ENCODE peak calls at places on chromosomes 13 and 19, in four cellular contexts. E is H9, Q is mesenchymal stem cell, T is neuronal stem cell. F is an unnamed sample.
A peak's percentile ranks its signal among the peaks of the same experiment; 100 is the strongest.

GRCh38 chr13:104253063-104253680 is 1187.0 kb upstream of the SLC10A2 start:
- DNase-seq in E (no peak), Q (peak; percentile 6), T (no peak), F (no peak)

GRCh38 chr19:35053667-35054293 is 12.3 kb downstream of the HPN start:
- DNase-seq in Q (no peak), T (no peak), E (no peak), F (no peak)

GRCh38 chr19:50534478-50534877 is 20.8 kb upstream of the ASPDH start:
- DNase-seq in T (no peak), E (no peak), Q (no peak), F (no peak)

GRCh38 chr19:5217171-5217570 is 123.4 kb downstream of the PTPRS start:
- DNase-seq in Q (no peak), T (no peak), E (no peak), F (no peak)

GRCh38 chr13:28489975-28490550 is 4.9 kb downstream of the FLT1 start:
- DNase-seq in Q (peak; percentile 53), E (no peak), T (no peak), F (no peak)

GRCh38 chr13:51902776-51903175 is 41.0 kb downstream of the CCDC70 start:
- DNase-seq in T (no peak), E (no peak), Q (no peak), F (no peak)

GRCh38 chr19:4386038-4386782 is 14.1 kb downstream of the SH3GL1 start:
- DNase-seq in E (no peak), Q (no peak), T (no peak), F (no peak)

GRCh38 chr19:46514589-46515289 is 19.1 kb upstream of the PNMA8B start:
- DNase-seq in Q (no peak), T (no peak), E (peak; percentile 46), F (no peak)

GRCh38 chr13:94323746-94324408 is 155.6 kb downstream of the DCT start:
- DNase-seq in Q (no peak), E (no peak), T (no peak), F (no peak)

GRCh38 chr13:42066542-42066941 is 18.1 kb downstream of the DGKH start:
- DNase-seq in Q (peak; percentile 84), E (no peak), T (no peak), F (peak; percentile 94)

DNA sequence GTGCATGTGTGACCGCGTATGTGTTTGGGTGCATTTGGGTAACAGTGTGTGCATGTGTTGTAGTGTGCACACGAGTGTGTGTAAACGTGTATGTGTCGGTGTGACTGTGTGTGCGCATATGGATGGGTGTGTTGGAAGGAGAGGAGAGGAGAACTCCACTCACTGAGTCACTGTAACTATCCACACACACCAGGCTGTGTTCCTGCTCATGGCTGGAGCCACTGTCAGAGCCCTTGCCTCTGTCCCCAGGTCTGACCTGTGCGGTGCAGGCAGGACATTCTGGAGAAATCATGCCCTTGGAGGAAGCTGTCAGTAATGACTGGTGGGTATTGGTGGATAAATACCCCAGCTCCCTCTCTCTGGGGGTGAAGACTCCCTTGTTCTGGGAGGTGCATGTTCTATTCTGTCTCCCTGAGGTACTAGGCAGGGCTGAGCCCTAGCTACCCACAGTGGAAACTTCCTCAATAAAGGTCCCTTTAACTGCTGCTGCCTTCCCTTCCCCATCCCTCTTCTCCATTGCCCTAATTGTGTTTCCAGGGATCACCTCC is 48.4 kb downstream of the CYP4F22 start:
- DNase-seq in T (no peak), Q (no peak), E (no peak), F (no peak)
- H2AFZ ChIP-seq in T (peak overlapping the region; percentile 16), Q (no peak overlapping the region), E (no peak overlapping the region), F (no peak overlapping the region)

GRCh38 chr13:113202912-113203311 is 5.6 kb downstream of the PCID2 start:
- DNase-seq in T (no peak), Q (no peak), E (no peak), F (no peak)

GRCh38 chr13:113203507-113204377 is 4.7 kb downstream of the PCID2 start:
- DNase-seq in E (no peak), Q (peak; percentile 93), T (no peak), F (no peak)

GRCh38 chr13:113207890-113208423 is 512 bp downstream of the PCID2 start:
- DNase-seq in T (peak; percentile 50), Q (peak; percentile 77), E (peak; percentile 47), F (peak; percentile 86)

GRCh38 chr13:113205428-113205931 is 3.0 kb downstream of the PCID2 start:
- DNase-seq in E (no peak), Q (peak; percentile 44), T (no peak), F (no peak)

GRCh38 chr13:113204378-113204734 is 4.1 kb downstream of the PCID2 start:
- DNase-seq in T (no peak), E (no peak), Q (no peak), F (no peak)
- H3K14ac ChIP-seq in T (no peak overlapping the region), E (no peak overlapping the region), Q (no peak overlapping the region), F (no peak overlapping the region)

DNA sequence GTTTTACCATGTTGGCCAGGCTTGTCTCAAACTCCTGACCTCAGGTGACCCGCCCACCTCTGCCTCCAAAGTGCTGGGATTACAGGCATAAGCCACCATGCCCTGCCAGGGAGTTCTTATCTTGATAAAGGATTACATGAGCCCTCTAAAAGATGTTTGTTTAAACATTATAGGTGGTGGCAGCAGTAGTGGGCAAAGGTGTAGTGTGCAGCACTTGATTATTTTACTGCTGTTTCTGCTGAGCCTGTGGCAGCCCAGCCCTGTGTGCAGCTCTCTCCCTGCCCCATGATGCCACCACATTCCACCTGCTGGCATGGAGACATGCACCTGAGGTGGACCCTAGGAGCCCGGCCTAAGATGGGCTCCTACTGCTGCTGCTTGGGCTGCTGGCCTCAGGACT is 54.0 kb downstream of the ZNF429 start:
- DNase-seq in E (no peak), T (no peak), Q (no peak), F (no peak)
- H2AFZ ChIP-seq in E (no peak overlapping the region), T (no peak overlapping the region), Q (no peak overlapping the region), F (no peak overlapping the region)

GRCh38 chr13:30714629-30715028 is 20.7 kb upstream of the ALOX5AP start:
- DNase-seq in E (no peak), T (no peak), Q (no peak), F (peak; percentile 34)

GRCh38 chr13:30715357-30715756 is 20.0 kb upstream of the ALOX5AP start:
- DNase-seq in T (no peak), E (no peak), Q (no peak), F (no peak)

GRCh38 chr13:30711375-30711774 is 24.0 kb upstream of the ALOX5AP start:
- DNase-seq in Q (peak; percentile 97), T (no peak), E (no peak), F (no peak)

GRCh38 chr13:30711837-30712236 is 23.5 kb upstream of the ALOX5AP start:
- DNase-seq in E (no peak), T (no peak), Q (peak; percentile 69), F (no peak)

DNA sequence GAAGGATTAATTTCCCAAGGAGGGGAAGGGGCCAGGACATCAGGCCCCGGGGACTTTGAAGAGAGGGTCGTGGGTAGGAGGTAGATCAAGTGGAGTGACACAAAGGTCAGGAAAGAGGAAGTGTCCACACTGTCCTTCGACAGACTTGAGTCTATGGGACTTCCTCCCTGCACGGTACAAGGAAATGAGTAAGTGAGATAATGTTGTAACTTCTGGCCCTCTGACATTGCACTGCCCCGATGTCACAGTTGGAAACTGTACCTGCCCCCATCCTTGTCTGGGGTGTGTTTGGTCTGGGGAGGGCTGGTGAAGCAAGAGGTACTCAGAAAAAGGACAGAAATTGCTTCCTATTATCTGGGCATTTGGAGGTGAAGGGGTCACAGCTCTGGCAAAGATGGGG is 22.2 kb upstream of the ALOX5AP start:
- DNase-seq in T (no peak), E (no peak), Q (peak; percentile 85), F (peak; percentile 31)
- H3K14ac ChIP-seq in T (no peak overlapping the region), E (no peak overlapping the region), Q (no peak overlapping the region), F (no peak overlapping the region)

GRCh38 chr13:27177852-27178251 is 6.2 kb upstream of the USP12 start:
- DNase-seq in E (peak; percentile 81), T (no peak), Q (no peak), F (peak; percentile 21)
- H2AFZ ChIP-seq in E (peak overlapping the region; percentile 96), T (no peak overlapping the region), Q (no peak overlapping the region), F (no peak overlapping the region)

DNA sequence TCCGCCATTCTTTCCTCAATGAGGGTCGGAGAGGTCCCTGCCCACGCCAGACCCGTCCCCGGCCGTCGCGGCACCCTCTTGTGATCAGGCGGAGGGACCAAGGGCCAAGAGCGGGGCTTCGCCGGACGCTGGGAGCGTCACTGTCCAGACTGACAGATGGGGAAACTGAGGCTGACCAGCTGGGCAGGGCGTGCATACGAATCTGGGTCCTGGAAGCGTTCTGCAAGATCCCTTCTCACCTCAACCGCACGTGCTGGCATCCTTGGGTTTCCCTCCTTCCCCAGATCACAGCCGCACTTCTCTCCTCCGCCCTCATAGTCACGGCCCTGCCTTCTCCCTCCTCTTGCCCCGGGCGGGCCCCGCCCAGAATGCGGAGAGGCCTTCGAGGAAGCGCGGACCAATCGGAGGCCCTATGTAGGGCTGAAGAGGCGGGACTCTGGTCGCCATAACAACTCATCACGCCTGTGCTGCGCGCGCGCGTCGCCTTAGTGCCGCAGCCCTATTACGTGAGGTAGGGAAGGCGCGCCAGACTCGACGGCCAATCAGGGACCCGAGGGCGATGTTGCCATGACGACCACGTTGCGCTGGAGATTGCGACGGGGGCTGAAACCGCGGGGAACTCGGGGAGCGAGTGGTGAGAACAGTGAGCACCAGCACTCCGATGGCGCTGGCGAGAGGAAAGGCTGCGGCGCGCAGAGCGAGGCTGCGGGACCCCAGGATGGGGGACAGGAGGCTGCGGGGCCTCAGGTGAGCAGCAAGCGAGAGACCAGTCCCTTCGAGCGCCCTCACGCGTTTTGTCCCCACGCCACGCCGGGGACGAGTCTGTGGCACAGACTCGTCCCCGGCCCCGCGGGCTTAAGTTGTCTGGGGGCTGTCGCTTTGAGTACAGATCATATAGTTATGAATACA is 5.7 kb downstream of the RNF225 start:
- DNase-seq in T (peak; percentile 99), Q (peak; percentile 99), E (peak; percentile 100), F (peak; percentile 100)
- H3K14ac ChIP-seq in T (peak overlapping the region; percentile 82), Q (no peak overlapping the region), E (no peak overlapping the region), F (peak overlapping the region; percentile 54)

DNA sequence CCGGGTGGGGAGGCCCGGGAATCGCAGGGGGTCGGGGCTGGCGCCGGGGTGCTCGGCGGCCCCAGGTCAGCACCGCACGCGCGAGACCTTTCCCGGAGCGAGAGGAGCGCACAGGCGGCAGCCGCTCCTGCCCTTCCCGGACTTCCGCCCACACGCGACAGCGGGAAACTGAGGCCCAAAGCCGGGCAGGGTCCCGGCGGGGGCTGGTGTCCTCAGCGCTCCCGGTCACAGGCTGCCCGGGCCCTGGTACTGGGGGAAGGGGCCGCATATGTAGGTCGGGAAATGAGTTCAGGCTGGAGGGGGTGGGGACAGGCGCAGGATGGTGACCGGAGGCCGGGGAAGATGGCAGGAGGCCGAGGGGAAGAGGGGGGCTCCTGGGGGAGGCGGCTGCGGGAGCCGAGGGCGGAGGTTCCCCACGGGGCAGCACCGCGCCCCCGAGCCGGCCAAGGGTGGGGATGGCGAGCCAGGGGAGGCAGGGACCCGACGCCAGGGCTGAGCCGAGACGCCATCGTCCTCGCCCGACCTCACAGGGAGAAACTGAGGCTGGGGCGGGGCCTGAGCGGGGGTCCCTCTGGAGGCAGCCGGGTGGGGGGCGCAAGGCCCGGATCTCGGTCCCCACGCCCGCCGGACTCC is 662 bp downstream of the CBARP start:
- DNase-seq in Q (no peak), T (no peak), E (no peak), F (no peak)
- H2AFZ ChIP-seq in Q (peak overlapping the region; percentile 72), T (peak overlapping the region; percentile 58), E (no peak overlapping the region), F (peak overlapping the region; percentile 48)

F was measured in trophoblast cell.